ENCODE peak calls at places on chromosomes 1 and 21, in six cellular contexts. One of them, this sample, is unnamed.

GRCh38 chr1:28915036-28915895 is 897 bp downstream of the EPB41 start:
- DNase-seq in GM12878: no peak
- DNase-seq in HepG2: peak
- DNase-seq in GM12891: peak
- DNase-seq in K562: no peak
- DNase-seq in H1: no peak
- DNase-seq in this sample: no peak

GRCh38 chr21:46060596-46061061 is 37.3 kb upstream of the COL6A2 start:
- DNase-seq in GM12878: no peak
- DNase-seq in K562: no peak
- DNase-seq in HepG2: no peak
- DNase-seq in H1: no peak
- DNase-seq in GM12891: no peak
- DNase-seq in this sample: no peak

GRCh38 chr1:172671591-172671990 is 12.7 kb downstream of the FASLG start:
- DNase-seq in HepG2: no peak
- DNase-seq in H1: no peak
- DNase-seq in GM12891: no peak
- DNase-seq in GM12878: no peak
- DNase-seq in K562: no peak
- DNase-seq in this sample: no peak

GRCh38 chr1:2391034-2391384 is 345 bp downstream of the MORN1 start:
- DNase-seq in H1: no peak
- DNase-seq in GM12878: no peak
- DNase-seq in HepG2: no peak
- DNase-seq in GM12891: peak
- DNase-seq in K562: peak
- DNase-seq in this sample: no peak

GRCh38 chr1:19734056-19734455 is 65.7 kb downstream of the TMCO4 start:
- DNase-seq in GM12878: no peak
- DNase-seq in H1: no peak
- DNase-seq in GM12891: no peak
- DNase-seq in K562: no peak
- DNase-seq in HepG2: no peak
- DNase-seq in this sample: no peak

GRCh38 chr1:36014722-36015220 is 69.1 kb upstream of the TEKT2 start:
- DNase-seq in H1: no peak
- DNase-seq in HepG2: no peak
- DNase-seq in GM12891: no peak
- DNase-seq in GM12878: no peak
- DNase-seq in K562: no peak
- DNase-seq in this sample: no peak

GRCh38 chr1:109791495-109792040 is 27.8 kb upstream of the EPS8L3 start:
- DNase-seq in K562: no peak
- DNase-seq in GM12878: no peak
- DNase-seq in H1: no peak
- DNase-seq in HepG2: no peak
- DNase-seq in GM12891: no peak
- DNase-seq in this sample: no peak

GRCh38 chr1:181205901-181206300 is 117.4 kb downstream of the IER5 start:
- DNase-seq in H1: no peak
- DNase-seq in K562: no peak
- DNase-seq in HepG2: no peak
- DNase-seq in GM12891: no peak
- DNase-seq in GM12878: no peak
- DNase-seq in this sample: no peak

GRCh38 chr1:202107801-202108731 is 14.7 kb upstream of the GPR37L1 start:
- DNase-seq in GM12891: no peak
- DNase-seq in K562: peak
- DNase-seq in HepG2: no peak
- DNase-seq in GM12878: no peak
- DNase-seq in H1: no peak
- DNase-seq in this sample: no peak

GRCh38 chr1:111392042-111392441 is 35.5 kb downstream of the OVGP1 start:
- DNase-seq in H1: no peak
- DNase-seq in GM12878: no peak
- DNase-seq in K562: no peak
- DNase-seq in GM12891: no peak
- DNase-seq in HepG2: no peak
- DNase-seq in this sample: no peak

GRCh38 chr1:103517380-103518047 is 8.0 kb upstream of the RNPC3 start:
- DNase-seq in H1: no peak
- DNase-seq in GM12891: no peak
- DNase-seq in GM12878: peak
- DNase-seq in HepG2: no peak
- DNase-seq in K562: no peak
- DNase-seq in this sample: no peak

GRCh38 chr1:19154876-19155275 is 55.2 kb downstream of the UBR4 start:
- DNase-seq in HepG2: no peak
- DNase-seq in GM12891: no peak
- DNase-seq in K562: no peak
- DNase-seq in H1: no peak
- DNase-seq in GM12878: no peak
- DNase-seq in this sample: no peak

GRCh38 chr1:3060601-3061551 is 8.1 kb upstream of the PRDM16 start:
- DNase-seq in HepG2: no peak
- DNase-seq in GM12878: no peak
- DNase-seq in GM12891: peak
- DNase-seq in K562: no peak
- DNase-seq in H1: no peak
- DNase-seq in this sample: no peak

GRCh38 chr1:36232212-36233031 is 8.2 kb downstream of the THRAP3 start:
- DNase-seq in K562: no peak
- DNase-seq in GM12878: no peak
- DNase-seq in GM12891: no peak
- DNase-seq in HepG2: no peak
- DNase-seq in H1: no peak
- DNase-seq in this sample: no peak

GRCh38 chr1:235902638-235903542 is 36.2 kb upstream of the LYST start:
- DNase-seq in GM12878: no peak
- DNase-seq in H1: no peak
- DNase-seq in HepG2: no peak
- DNase-seq in K562: no peak
- DNase-seq in GM12891: no peak
- DNase-seq in this sample: no peak

GRCh38 chr1:30375156-30375555 is 348.2 kb downstream of the MATN1 start:
- DNase-seq in GM12891: no peak
- DNase-seq in HepG2: no peak
- DNase-seq in H1: no peak
- DNase-seq in GM12878: no peak
- DNase-seq in K562: no peak
- DNase-seq in this sample: no peak

GRCh38 chr1:45879885-45880598 is 76.6 kb downstream of the MAST2 start:
- DNase-seq in GM12878: no peak
- DNase-seq in HepG2: no peak
- DNase-seq in GM12891: no peak
- DNase-seq in H1: no peak
- DNase-seq in K562: no peak
- DNase-seq in this sample: no peak

GRCh38 chr1:111199881-111200801 is at the start of gene DENND2D:
- DNase-seq in H1: no peak
- DNase-seq in K562: no peak
- DNase-seq in HepG2: no peak
- DNase-seq in GM12878: peak
- DNase-seq in GM12891: no peak
- DNase-seq in this sample: no peak

GRCh38 chr1:85464497-85465098 is 361 bp downstream of the DDAH1 start:
- DNase-seq in K562: no peak
- DNase-seq in GM12891: peak
- DNase-seq in HepG2: peak
- DNase-seq in GM12878: no peak
- DNase-seq in H1: peak
- DNase-seq in this sample: peak

GRCh38 chr1:167797005-167797404 is 75.2 kb downstream of the MPZL1 start:
- DNase-seq in GM12878: no peak
- DNase-seq in H1: no peak
- DNase-seq in HepG2: no peak
- DNase-seq in GM12891: no peak
- DNase-seq in K562: no peak
- DNase-seq in this sample: no peak

GRCh38 chr1:193727850-193728249 is 541.4 kb upstream of the B3GALT2 start:
- DNase-seq in H1: no peak
- DNase-seq in HepG2: no peak
- DNase-seq in GM12878: no peak
- DNase-seq in GM12891: no peak
- DNase-seq in K562: no peak
- DNase-seq in this sample: no peak

GRCh38 chr1:207923561-207923960 is 12.6 kb upstream of the CD34 start:
- DNase-seq in K562: peak
- DNase-seq in H1: no peak
- DNase-seq in GM12878: no peak
- DNase-seq in GM12891: no peak
- DNase-seq in HepG2: no peak
- DNase-seq in this sample: no peak

GRCh38 chr1:35574655-35575400 is 1.7 kb downstream of the TFAP2E start:
- DNase-seq in GM12878: no peak
- DNase-seq in K562: no peak
- DNase-seq in GM12891: no peak
- DNase-seq in H1: no peak
- DNase-seq in HepG2: no peak
- DNase-seq in this sample: no peak

GRCh38 chr1:8533124-8533523 is 215.2 kb downstream of the SLC45A1 start:
- DNase-seq in GM12878: no peak
- DNase-seq in HepG2: no peak
- DNase-seq in H1: no peak
- DNase-seq in GM12891: no peak
- DNase-seq in K562: no peak
- DNase-seq in this sample: no peak

GRCh38 chr1:54413295-54413694 is 7.1 kb upstream of the SSBP3 start:
- DNase-seq in GM12878: no peak
- DNase-seq in HepG2: peak
- DNase-seq in K562: no peak
- DNase-seq in GM12891: no peak
- DNase-seq in H1: no peak
- DNase-seq in this sample: no peak
- TF ChIP-seq TAF1 in GM12878: no peak
- TF ChIP-seq TAF1 in HepG2: no peak
- TF ChIP-seq TAF1 in K562: no peak
- TF ChIP-seq TAF1 in GM12891: no peak
- TF ChIP-seq TAF1 in H1: no peak
- TF ChIP-seq TAF1 in this sample: no peak

GRCh38 chr1:53979712-53980450 is 33.7 kb downstream of the LRRC42 start:
- DNase-seq in GM12878: no peak
- DNase-seq in GM12891: no peak
- DNase-seq in K562: peak
- DNase-seq in HepG2: no peak
- DNase-seq in H1: no peak
- DNase-seq in this sample: no peak

GRCh38 chr1:53982762-53983101 is 35.3 kb downstream of the LDLRAD1 start:
- DNase-seq in GM12891: no peak
- DNase-seq in HepG2: no peak
- DNase-seq in H1: no peak
- DNase-seq in GM12878: no peak
- DNase-seq in K562: no peak
- DNase-seq in this sample: no peak

GRCh38 chr1:53984701-53985100 is 33.3 kb downstream of the LDLRAD1 start:
- DNase-seq in K562: no peak
- DNase-seq in H1: no peak
- DNase-seq in GM12891: no peak
- DNase-seq in GM12878: no peak
- DNase-seq in HepG2: no peak
- DNase-seq in this sample: no peak

GRCh38 chr1:53981220-53981619 is 35.1 kb downstream of the LRRC42 start:
- DNase-seq in GM12878: no peak
- DNase-seq in H1: no peak
- DNase-seq in K562: peak
- DNase-seq in GM12891: no peak
- DNase-seq in HepG2: peak
- DNase-seq in this sample: no peak

GRCh38 chr1:53982034-53982761 is 35.8 kb downstream of the LDLRAD1 start:
- DNase-seq in GM12891: no peak
- DNase-seq in GM12878: no peak
- DNase-seq in H1: peak
- DNase-seq in HepG2: peak
- DNase-seq in K562: no peak
- DNase-seq in this sample: no peak
- TF ChIP-seq POLR2AphosphoS5 in GM12891: no peak
- TF ChIP-seq POLR2AphosphoS5 in GM12878: no peak
- TF ChIP-seq POLR2AphosphoS5 in H1: peak
- TF ChIP-seq POLR2AphosphoS5 in HepG2: peak
- TF ChIP-seq POLR2AphosphoS5 in K562: no peak
- TF ChIP-seq POLR2AphosphoS5 in this sample: no peak

DNA sequence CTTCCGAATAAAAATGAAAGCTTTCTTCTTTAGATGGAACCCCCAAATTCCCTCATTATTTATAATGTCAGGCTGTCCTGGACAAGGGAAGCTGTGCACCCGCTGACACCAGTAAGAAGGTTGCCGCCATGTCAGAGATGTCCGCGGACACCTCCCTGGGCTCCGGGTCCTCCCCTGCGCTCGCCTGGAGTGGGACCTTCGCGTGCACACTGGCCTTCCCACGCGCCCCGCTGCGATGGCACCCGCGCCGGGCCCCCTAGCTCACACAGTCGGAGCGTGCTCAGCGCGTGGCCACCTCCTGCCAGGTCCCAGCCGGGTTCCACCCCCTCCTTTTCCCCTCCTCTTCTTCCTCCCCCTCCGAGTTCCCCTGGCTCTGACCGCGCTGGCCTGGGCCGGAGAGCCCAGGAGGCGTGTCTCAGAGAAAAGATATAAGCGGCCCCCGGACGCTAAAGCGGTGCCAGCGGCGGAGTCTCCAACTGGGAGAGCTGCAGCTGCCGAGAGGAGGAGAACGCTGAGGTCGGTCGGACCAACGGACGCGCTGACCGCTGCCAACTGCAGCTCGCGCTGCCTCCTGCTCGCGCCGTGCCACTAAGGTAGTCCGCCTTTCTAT is at the start of gene G0S2:
- DNase-seq in HepG2: no peak
- DNase-seq in H1: no peak
- DNase-seq in K562: no peak
- DNase-seq in GM12891: no peak
- DNase-seq in GM12878: no peak
- DNase-seq in this sample: peak
- TF ChIP-seq POLR2A in HepG2: no peak
- TF ChIP-seq POLR2A in H1: no peak
- TF ChIP-seq POLR2A in K562: no peak
- TF ChIP-seq POLR2A in GM12891: no peak
- TF ChIP-seq POLR2A in GM12878: no peak
- TF ChIP-seq POLR2A in this sample: no peak

GRCh38 chr1:178060789-178061556 is 32.9 kb upstream of the RASAL2 start:
- DNase-seq in GM12891: no peak
- DNase-seq in HepG2: peak
- DNase-seq in H1: peak
- DNase-seq in GM12878: no peak
- DNase-seq in K562: no peak
- DNase-seq in this sample: no peak
- TF ChIP-seq TAF1 in GM12891: no peak
- TF ChIP-seq TAF1 in HepG2: no peak
- TF ChIP-seq TAF1 in H1: no peak
- TF ChIP-seq TAF1 in GM12878: no peak
- TF ChIP-seq TAF1 in K562: no peak
- TF ChIP-seq TAF1 in this sample: no peak

DNA sequence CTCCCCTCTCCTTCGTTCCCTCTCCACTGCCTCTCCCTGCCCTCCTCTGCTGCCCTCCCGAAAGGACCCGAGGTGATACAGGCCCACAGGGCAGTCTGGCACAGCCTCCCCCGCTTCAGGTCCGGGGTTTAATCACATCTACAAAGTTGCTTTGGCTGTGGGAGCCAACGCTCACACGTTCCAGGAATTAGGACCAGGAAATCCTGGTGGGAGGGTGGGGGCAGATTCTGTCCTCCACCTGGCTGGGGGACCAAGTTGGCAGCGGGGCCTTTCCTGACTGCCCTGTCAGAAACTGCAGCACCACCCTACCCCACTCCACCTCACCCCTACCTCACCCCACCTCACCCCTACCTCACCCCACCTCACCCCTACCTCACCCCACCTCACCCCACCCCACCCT is 95.1 kb downstream of the WDR4 start:
- DNase-seq in GM12878: no peak
- DNase-seq in GM12891: no peak
- DNase-seq in HepG2: no peak
- DNase-seq in H1: no peak
- DNase-seq in K562: no peak
- DNase-seq in this sample: no peak
- TF ChIP-seq POLR2AphosphoS5 in GM12878: no peak
- TF ChIP-seq POLR2AphosphoS5 in GM12891: no peak
- TF ChIP-seq POLR2AphosphoS5 in HepG2: no peak
- TF ChIP-seq POLR2AphosphoS5 in H1: no peak
- TF ChIP-seq POLR2AphosphoS5 in K562: no peak
- TF ChIP-seq POLR2AphosphoS5 in this sample: no peak